ENCODE peak calls at places on chromosome 20, in four cellular contexts. W, R, E and U are unnamed samples.

GRCh38 chr20:48709744-48710143 is 118.1 kb downstream of the PREX1 start:
- DNase-seq in W (no peak), R (no peak), E (no peak), U (no peak)

GRCh38 chr20:61896058-61896961 is 169.4 kb downstream of the TAF4 start:
- DNase-seq in W (no peak), R (peak), E (peak), U (no peak)

GRCh38 chr20:25310921-25311728 is 63.2 kb downstream of the PYGB start:
- DNase-seq in W (peak), R (peak), E (peak), U (no peak)

GRCh38 chr20:49006446-49006980 is 39.6 kb upstream of the CSE1L start:
- DNase-seq in W (no peak), R (no peak), E (no peak), U (no peak)

GRCh38 chr20:8509809-8510208 is 377.7 kb downstream of the PLCB1 start:
- DNase-seq in W (no peak), R (no peak), E (no peak), U (no peak)

GRCh38 chr20:19968488-19969073 is 48.6 kb upstream of the NAA20 start:
- DNase-seq in W (no peak), R (no peak), E (peak), U (no peak)

GRCh38 chr20:32580970-32581838 is 3.9 kb downstream of the NOL4L start:
- DNase-seq in W (no peak), R (no peak), E (no peak), U (no peak)

GRCh38 chr20:45934046-45934586 is 367 bp upstream of the PCIF1 start:
- DNase-seq in W (no peak), R (peak), E (peak), U (no peak)

GRCh38 chr20:51500936-51501335 is 41.6 kb downstream of the NFATC2 start:
- DNase-seq in W (no peak), R (no peak), E (no peak), U (no peak)

GRCh38 chr20:1893721-1894470 is 1.3 kb upstream of the SIRPA start:
- DNase-seq in W (no peak), R (no peak), E (no peak), U (no peak)

GRCh38 chr20:8749101-8749500 is 319.8 kb upstream of the PLCB4 start:
- DNase-seq in W (no peak), R (peak), E (no peak), U (no peak)

GRCh38 chr20:56710577-56711465 is 81.7 kb downstream of the TFAP2C start:
- DNase-seq in W (no peak), R (peak), E (no peak), U (no peak)

GRCh38 chr20:46757754-46758678 is 48.6 kb downstream of the SLC2A10 start:
- DNase-seq in W (no peak), R (peak), E (peak), U (no peak)

GRCh38 chr20:4189375-4189774 is 174.0 kb upstream of the RNF24 start:
- DNase-seq in W (no peak), R (no peak), E (no peak), U (no peak)

GRCh38 chr20:47733892-47734291 is 51.4 kb downstream of the SULF2 start:
- DNase-seq in W (no peak), R (no peak), E (no peak), U (no peak)

GRCh38 chr20:47929368-47930115 is 144.3 kb upstream of the SULF2 start:
- DNase-seq in W (no peak), R (peak), E (no peak), U (peak)

GRCh38 chr20:49345538-49345937 is 67.7 kb upstream of the ZNFX1 start:
- DNase-seq in W (no peak), R (peak), E (no peak), U (no peak)

GRCh38 chr20:556984-557383 is 13.4 kb upstream of the CSNK2A1 start:
- DNase-seq in W (no peak), R (no peak), E (no peak), U (no peak)

GRCh38 chr20:37807901-37808751 is 94.8 kb upstream of the VSTM2L start:
- DNase-seq in W (no peak), R (no peak), E (no peak), U (no peak)

GRCh38 chr20:61438285-61438684 is 186.2 kb downstream of the CDH4 start:
- DNase-seq in W (no peak), R (no peak), E (no peak), U (no peak)

GRCh38 chr20:2301164-2301622 is 5.4 kb downstream of the TGM3 start:
- DNase-seq in W (no peak), R (no peak), E (no peak), U (peak)

GRCh38 chr20:17895641-17896246 is 72.8 kb downstream of the SNX5 start:
- DNase-seq in W (no peak), R (peak), E (no peak), U (no peak)

GRCh38 chr20:24194133-24194532 is 205.6 kb upstream of the GGTLC1 start:
- DNase-seq in W (no peak), R (no peak), E (no peak), U (no peak)

GRCh38 chr20:25459111-25459830 is 51.8 kb downstream of the GINS1 start:
- DNase-seq in W (no peak), R (no peak), E (no peak), U (no peak)

GRCh38 chr20:38723069-38723981 is 961 bp upstream of the SLC32A1 start:
- DNase-seq in W (no peak), R (no peak), E (no peak), U (no peak)

GRCh38 chr20:34403908-34404307 is 40.8 kb downstream of the ITCH start:
- DNase-seq in W (no peak), R (no peak), E (peak), U (no peak)
- H3K4me3 ChIP-seq in W (no peak), R (no peak), E (no peak), U (no peak)

GRCh38 chr20:40977218-40977617 is 51.4 kb upstream of the TOP1 start:
- DNase-seq in W (no peak), R (no peak), E (no peak), U (no peak)
- TF ChIP-seq CTCF in W (no peak), R (no peak), E (no peak), U (no peak)

GRCh38 chr20:35600176-35600995 is 15.2 kb upstream of the SPAG4 start:
- DNase-seq in W (no peak), R (no peak), E (no peak), U (no peak)
- H3K4me3 ChIP-seq in W (peak), R (peak), E (no peak), U (no peak)

GRCh38 chr20:63738687-63739128 is 868 bp upstream of the SLC2A4RG start:
- DNase-seq in W (no peak), R (no peak), E (peak), U (no peak)
- TF ChIP-seq CTCF in W (no peak), R (no peak), E (no peak), U (no peak)

GRCh38 chr20:63274381-63275228 is 2.0 kb downstream of the ARFGAP1 start:
- DNase-seq in W (no peak), R (no peak), E (no peak), U (no peak)
- H3K4me3 ChIP-seq in W (peak), R (no peak), E (no peak), U (peak)

DNA sequence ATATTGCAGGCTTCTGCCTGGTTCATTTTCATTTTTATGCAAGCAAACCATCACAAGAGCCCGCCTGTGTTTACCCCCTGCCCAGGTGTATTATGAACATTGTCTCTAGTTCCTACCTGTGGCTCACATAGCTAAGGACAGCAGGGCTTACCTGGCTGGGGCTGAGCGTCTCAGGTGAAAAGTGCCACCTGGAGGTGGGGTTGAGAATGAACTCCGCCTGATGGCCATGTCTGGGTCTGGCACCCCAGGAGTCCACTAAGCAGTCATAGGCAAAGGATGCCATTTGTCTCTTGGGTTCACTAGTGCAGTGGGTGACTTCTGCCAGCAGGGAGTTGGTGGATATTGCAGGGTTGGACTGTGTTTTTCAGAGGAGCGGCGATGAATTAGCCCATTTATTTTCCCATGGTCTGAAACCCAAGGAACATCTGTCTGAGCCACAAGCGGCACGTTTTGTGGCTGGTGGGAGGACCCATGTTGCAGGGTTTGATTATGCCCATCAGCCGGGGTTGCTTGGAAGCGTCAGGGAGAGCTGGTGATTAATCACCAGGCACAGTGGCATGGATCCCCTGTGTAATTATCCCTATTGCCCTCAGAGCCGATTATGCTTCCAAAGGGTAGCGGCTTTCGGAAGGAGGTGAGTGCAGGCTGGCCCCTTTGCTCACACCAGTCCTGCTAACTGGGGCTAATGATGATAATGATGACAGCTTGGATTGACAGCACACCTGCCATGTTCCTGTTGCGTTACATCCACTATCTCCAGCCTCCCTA is 92.2 kb downstream of the CDH26 start:
- DNase-seq in W (no peak), R (no peak), E (peak), U (no peak)
- TF ChIP-seq CTCF in W (no peak), R (no peak), E (peak), U (peak)

GRCh38 chr20:50446351-50447101 is 63.7 kb upstream of the PTPN1 start:
- DNase-seq in W (no peak), R (no peak), E (no peak), U (no peak)

GRCh38 chr20:50447817-50448216 is 62.4 kb upstream of the PTPN1 start:
- DNase-seq in W (no peak), R (no peak), E (no peak), U (no peak)

GRCh38 chr20:50442526-50442925 is 67.7 kb upstream of the PTPN1 start:
- DNase-seq in W (no peak), R (no peak), E (no peak), U (no peak)

GRCh38 chr20:50447102-50447804 is 62.9 kb upstream of the PTPN1 start:
- DNase-seq in W (no peak), R (no peak), E (no peak), U (no peak)

DNA sequence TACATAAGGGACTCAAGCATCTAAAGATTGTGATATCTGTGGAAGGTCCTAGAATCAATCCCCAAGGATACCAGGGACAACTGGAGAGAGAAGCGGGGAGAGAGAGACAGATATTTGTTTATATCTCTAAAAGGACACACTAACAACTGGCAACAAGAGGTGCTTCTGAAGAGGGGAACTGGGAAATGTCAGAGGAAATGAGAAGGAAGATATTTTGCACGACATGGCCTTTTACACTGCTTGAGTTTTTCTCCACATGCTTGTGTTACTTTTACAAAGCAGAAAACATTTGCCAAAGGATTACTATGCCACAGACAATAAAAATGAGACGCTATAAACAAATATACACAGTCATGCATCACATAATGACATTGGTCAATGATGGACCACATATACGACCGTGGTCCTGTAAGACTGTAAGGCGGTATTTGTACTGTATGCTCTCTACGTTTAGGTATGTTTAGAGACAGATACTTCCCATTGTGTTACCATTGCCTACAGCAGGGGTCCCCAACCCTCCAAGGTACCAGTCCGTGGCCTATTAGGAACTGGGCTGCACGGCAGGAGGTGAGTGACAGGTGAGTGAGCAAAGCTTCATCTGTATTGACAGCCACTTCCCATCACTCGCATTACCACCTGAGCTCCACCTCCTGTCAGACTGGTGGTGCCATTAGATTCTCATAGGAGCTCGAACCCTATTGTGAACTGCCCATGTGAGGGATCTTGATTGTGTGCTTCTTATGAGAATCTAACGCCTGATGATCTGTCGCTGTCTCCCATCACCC is 64.6 kb upstream of the PTPN1 start:
- DNase-seq in W (no peak), R (no peak), E (no peak), U (no peak)
- H3K4me3 ChIP-seq in W (no peak), R (no peak), E (no peak), U (no peak)

GRCh38 chr20:44422083-44422482 is 53.6 kb upstream of the TTPAL start:
- DNase-seq in W (no peak), R (peak), E (no peak), U (no peak)

GRCh38 chr20:44423480-44423879 is 52.2 kb upstream of the TTPAL start:
- DNase-seq in W (no peak), R (no peak), E (no peak), U (no peak)

GRCh38 chr20:44418069-44418905 is 57.4 kb upstream of the TTPAL start:
- DNase-seq in W (no peak), R (no peak), E (no peak), U (no peak)

GRCh38 chr20:44419131-44419844 is 56.4 kb upstream of the TTPAL start:
- DNase-seq in W (no peak), R (no peak), E (no peak), U (no peak)

DNA sequence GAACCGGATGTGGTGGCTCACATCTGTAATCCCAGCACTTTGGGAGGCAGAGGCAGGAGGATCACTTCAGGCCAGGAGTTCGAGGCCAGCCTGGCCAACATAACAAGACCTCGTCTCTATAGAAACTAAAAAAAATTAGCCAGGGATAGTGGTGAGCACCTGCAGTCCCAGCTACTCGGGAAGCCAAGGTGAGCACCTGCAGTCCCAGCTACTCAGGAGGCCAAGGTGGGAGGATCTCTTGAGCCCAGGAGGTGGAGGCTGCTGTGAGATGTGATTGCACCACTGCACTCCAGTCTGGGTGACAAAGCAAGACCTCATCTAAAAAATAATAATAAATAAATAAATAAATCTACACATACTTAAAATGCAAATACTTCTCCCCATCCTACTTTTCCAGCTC is 55.2 kb upstream of the TTPAL start:
- DNase-seq in W (no peak), R (no peak), E (no peak), U (no peak)
- TF ChIP-seq CTCF in W (no peak), R (no peak), E (no peak), U (no peak)